ENCODE peak calls at places on chromosomes 2 and 18, in four cellular contexts. One of them, this sample, is unnamed.

GRCh38 chr2:55891671-55892071 is 31.9 kb downstream of the EFEMP1 start:
- ATAC-seq in lower lobe of right lung: no peak
- ATAC-seq in Right ventricle myocardium superior: no peak
- ATAC-seq in mucosa of descending colon: no peak
- ATAC-seq in this sample: peak

GRCh38 chr2:234701841-234702240 is 205.0 kb upstream of the ARL4C start:
- ATAC-seq in Right ventricle myocardium superior: no peak
- ATAC-seq in mucosa of descending colon: no peak
- ATAC-seq in lower lobe of right lung: no peak
- ATAC-seq in this sample: no peak

GRCh38 chr2:95076705-95077520 is 44.7 kb downstream of the MRPS5 start:
- ATAC-seq in lower lobe of right lung: peak
- ATAC-seq in Right ventricle myocardium superior: peak
- ATAC-seq in mucosa of descending colon: peak
- ATAC-seq in this sample: peak

GRCh38 chr18:49608892-49609291 is 47.0 kb downstream of the LIPG start:
- ATAC-seq in Right ventricle myocardium superior: no peak
- ATAC-seq in mucosa of descending colon: no peak
- ATAC-seq in lower lobe of right lung: no peak
- ATAC-seq in this sample: no peak

GRCh38 chr2:39511219-39511785 is 74.2 kb upstream of the MAP4K3 start:
- ATAC-seq in mucosa of descending colon: no peak
- ATAC-seq in Right ventricle myocardium superior: no peak
- ATAC-seq in lower lobe of right lung: no peak
- ATAC-seq in this sample: no peak

GRCh38 chr2:84276585-84277255 is 182.4 kb downstream of the SUCLG1 start:
- ATAC-seq in lower lobe of right lung: no peak
- ATAC-seq in Right ventricle myocardium superior: no peak
- ATAC-seq in mucosa of descending colon: peak
- ATAC-seq in this sample: no peak

GRCh38 chr2:101119431-101119830 is 31.8 kb downstream of the TBC1D8 start:
- ATAC-seq in mucosa of descending colon: no peak
- ATAC-seq in lower lobe of right lung: peak
- ATAC-seq in Right ventricle myocardium superior: peak
- ATAC-seq in this sample: peak

GRCh38 chr2:142769761-142770160 is 107.7 kb upstream of the KYNU start:
- ATAC-seq in Right ventricle myocardium superior: no peak
- ATAC-seq in lower lobe of right lung: no peak
- ATAC-seq in mucosa of descending colon: no peak
- ATAC-seq in this sample: no peak

GRCh38 chr2:37366773-37367172 is 22.3 kb downstream of the QPCT start:
- ATAC-seq in Right ventricle myocardium superior: no peak
- ATAC-seq in mucosa of descending colon: no peak
- ATAC-seq in lower lobe of right lung: no peak
- ATAC-seq in this sample: no peak

GRCh38 chr2:218999881-219000568 is 6.8 kb upstream of the CRYBA2 start:
- ATAC-seq in lower lobe of right lung: no peak
- ATAC-seq in mucosa of descending colon: no peak
- ATAC-seq in Right ventricle myocardium superior: no peak
- ATAC-seq in this sample: no peak

GRCh38 chr2:33678447-33678846 is 79.3 kb upstream of the FAM98A start:
- ATAC-seq in lower lobe of right lung: no peak
- ATAC-seq in mucosa of descending colon: no peak
- ATAC-seq in Right ventricle myocardium superior: no peak
- ATAC-seq in this sample: no peak

GRCh38 chr2:29011650-29012060 is 30.6 kb downstream of the TOGARAM2 start:
- ATAC-seq in lower lobe of right lung: peak
- ATAC-seq in mucosa of descending colon: peak
- ATAC-seq in Right ventricle myocardium superior: peak
- ATAC-seq in this sample: peak

GRCh38 chr2:11409184-11409959 is 56.6 kb downstream of the E2F6 start:
- ATAC-seq in Right ventricle myocardium superior: no peak
- ATAC-seq in lower lobe of right lung: no peak
- ATAC-seq in mucosa of descending colon: peak
- ATAC-seq in this sample: no peak

GRCh38 chr2:230770804-230771203 is 58.2 kb downstream of the CAB39 start:
- ATAC-seq in Right ventricle myocardium superior: no peak
- ATAC-seq in lower lobe of right lung: no peak
- ATAC-seq in mucosa of descending colon: no peak
- ATAC-seq in this sample: no peak

GRCh38 chr2:23640711-23641110 is 255.7 kb downstream of the KLHL29 start:
- ATAC-seq in mucosa of descending colon: no peak
- ATAC-seq in Right ventricle myocardium superior: no peak
- ATAC-seq in lower lobe of right lung: no peak
- ATAC-seq in this sample: no peak

GRCh38 chr18:80175451-80176235 is 66.6 kb downstream of the ADNP2 start:
- ATAC-seq in lower lobe of right lung: peak
- ATAC-seq in Right ventricle myocardium superior: no peak
- ATAC-seq in mucosa of descending colon: peak
- ATAC-seq in this sample: no peak

GRCh38 chr18:32771871-32772499 is 838 bp downstream of the KLHL14 start:
- ATAC-seq in lower lobe of right lung: peak
- ATAC-seq in mucosa of descending colon: peak
- ATAC-seq in Right ventricle myocardium superior: peak
- ATAC-seq in this sample: peak

GRCh38 chr2:226683196-226683595 is 116.4 kb downstream of the IRS1 start:
- ATAC-seq in Right ventricle myocardium superior: no peak
- ATAC-seq in lower lobe of right lung: no peak
- ATAC-seq in mucosa of descending colon: no peak
- ATAC-seq in this sample: no peak

GRCh38 chr2:33153008-33153407 is 206.3 kb downstream of the LTBP1 start:
- ATAC-seq in lower lobe of right lung: no peak
- ATAC-seq in mucosa of descending colon: no peak
- ATAC-seq in Right ventricle myocardium superior: no peak
- ATAC-seq in this sample: peak

GRCh38 chr18:8367217-8367988 is 241.8 kb upstream of the RAB12 start:
- ATAC-seq in lower lobe of right lung: peak
- ATAC-seq in Right ventricle myocardium superior: peak
- ATAC-seq in mucosa of descending colon: peak
- ATAC-seq in this sample: no peak

GRCh38 chr2:192940767-192941166 is 746.0 kb upstream of the TMEFF2 start:
- ATAC-seq in Right ventricle myocardium superior: no peak
- ATAC-seq in lower lobe of right lung: no peak
- ATAC-seq in mucosa of descending colon: no peak
- ATAC-seq in this sample: no peak

GRCh38 chr2:191386938-191387536 is 141.8 kb downstream of the MYO1B start:
- ATAC-seq in mucosa of descending colon: no peak
- ATAC-seq in Right ventricle myocardium superior: no peak
- ATAC-seq in lower lobe of right lung: peak
- ATAC-seq in this sample: no peak

GRCh38 chr2:121561617-121562268 is 31.1 kb downstream of the RNU4ATAC start:
- ATAC-seq in mucosa of descending colon: no peak
- ATAC-seq in lower lobe of right lung: no peak
- ATAC-seq in Right ventricle myocardium superior: no peak
- ATAC-seq in this sample: no peak

GRCh38 chr2:152924722-152925121 is 206.3 kb downstream of the ARL6IP6 start:
- ATAC-seq in mucosa of descending colon: peak
- ATAC-seq in lower lobe of right lung: peak
- ATAC-seq in Right ventricle myocardium superior: no peak
- ATAC-seq in this sample: no peak